ENCODE peak calls at places on chromosome 3, in five cellular contexts. One of them, this sample, is unnamed.

GRCh38 chr3:173397161-173398110 is at the start of gene NLGN1:
- DNase-seq in GM04503: peak
- DNase-seq in stimulated activated CD4-positive, alpha-beta T cell treated with anti-CD3 and anti-CD28 coated beads, Interleukin-4, amount 100 ng/mL, for 1 hour: no peak
- DNase-seq in NCI-H526 treated with DMSO at 0.1 percent for 48 hours: peak
- DNase-seq in substantia nigra: peak
- DNase-seq in this sample: peak

GRCh38 chr3:99250272-99250671 is 348.8 kb upstream of the DCBLD2 start:
- DNase-seq in GM04503: no peak
- DNase-seq in stimulated activated CD4-positive, alpha-beta T cell treated with anti-CD3 and anti-CD28 coated beads, Interleukin-4, amount 100 ng/mL, for 1 hour: no peak
- DNase-seq in NCI-H526 treated with DMSO at 0.1 percent for 48 hours: no peak
- DNase-seq in substantia nigra: no peak
- DNase-seq in this sample: no peak

GRCh38 chr3:129435367-129435766 is 4.4 kb downstream of the MBD4 start:
- DNase-seq in GM04503: no peak
- DNase-seq in stimulated activated CD4-positive, alpha-beta T cell treated with anti-CD3 and anti-CD28 coated beads, Interleukin-4, amount 100 ng/mL, for 1 hour: no peak
- DNase-seq in NCI-H526 treated with DMSO at 0.1 percent for 48 hours: no peak
- DNase-seq in substantia nigra: no peak
- DNase-seq in this sample: no peak

GRCh38 chr3:38454179-38454883 is 641 bp downstream of the ACVR2B start:
- DNase-seq in GM04503: no peak
- DNase-seq in stimulated activated CD4-positive, alpha-beta T cell treated with anti-CD3 and anti-CD28 coated beads, Interleukin-4, amount 100 ng/mL, for 1 hour: peak
- DNase-seq in NCI-H526 treated with DMSO at 0.1 percent for 48 hours: no peak
- DNase-seq in substantia nigra: no peak
- DNase-seq in this sample: no peak

GRCh38 chr3:192825657-192826200 is 91.9 kb downstream of the MB21D2 start:
- DNase-seq in GM04503: no peak
- DNase-seq in stimulated activated CD4-positive, alpha-beta T cell treated with anti-CD3 and anti-CD28 coated beads, Interleukin-4, amount 100 ng/mL, for 1 hour: no peak
- DNase-seq in NCI-H526 treated with DMSO at 0.1 percent for 48 hours: no peak
- DNase-seq in substantia nigra: no peak
- DNase-seq in this sample: no peak

GRCh38 chr3:149174901-149175300 is 45.5 kb downstream of the HPS3 start:
- DNase-seq in GM04503: no peak
- DNase-seq in stimulated activated CD4-positive, alpha-beta T cell treated with anti-CD3 and anti-CD28 coated beads, Interleukin-4, amount 100 ng/mL, for 1 hour: no peak
- DNase-seq in NCI-H526 treated with DMSO at 0.1 percent for 48 hours: no peak
- DNase-seq in substantia nigra: no peak
- DNase-seq in this sample: peak

GRCh38 chr3:50297896-50298725 is 1.1 kb downstream of the HYAL3 start:
- DNase-seq in GM04503: no peak
- DNase-seq in stimulated activated CD4-positive, alpha-beta T cell treated with anti-CD3 and anti-CD28 coated beads, Interleukin-4, amount 100 ng/mL, for 1 hour: no peak
- DNase-seq in NCI-H526 treated with DMSO at 0.1 percent for 48 hours: no peak
- DNase-seq in substantia nigra: no peak
- DNase-seq in this sample: no peak

GRCh38 chr3:46258525-46258924 is 16.3 kb downstream of the CCR3 start:
- DNase-seq in GM04503: no peak
- DNase-seq in stimulated activated CD4-positive, alpha-beta T cell treated with anti-CD3 and anti-CD28 coated beads, Interleukin-4, amount 100 ng/mL, for 1 hour: no peak
- DNase-seq in NCI-H526 treated with DMSO at 0.1 percent for 48 hours: no peak
- DNase-seq in substantia nigra: no peak
- DNase-seq in this sample: no peak

GRCh38 chr3:87082806-87083440 is 92.0 kb upstream of the VGLL3 start:
- DNase-seq in GM04503: peak
- DNase-seq in stimulated activated CD4-positive, alpha-beta T cell treated with anti-CD3 and anti-CD28 coated beads, Interleukin-4, amount 100 ng/mL, for 1 hour: no peak
- DNase-seq in NCI-H526 treated with DMSO at 0.1 percent for 48 hours: peak
- DNase-seq in substantia nigra: no peak
- DNase-seq in this sample: no peak

GRCh38 chr3:56799251-56799882 is 2.4 kb downstream of the ARHGEF3 start:
- DNase-seq in GM04503: no peak
- DNase-seq in stimulated activated CD4-positive, alpha-beta T cell treated with anti-CD3 and anti-CD28 coated beads, Interleukin-4, amount 100 ng/mL, for 1 hour: no peak
- DNase-seq in NCI-H526 treated with DMSO at 0.1 percent for 48 hours: peak
- DNase-seq in substantia nigra: no peak
- DNase-seq in this sample: no peak

GRCh38 chr3:167066977-167067843 is 312.9 kb downstream of the ZBBX start:
- DNase-seq in GM04503: no peak
- DNase-seq in stimulated activated CD4-positive, alpha-beta T cell treated with anti-CD3 and anti-CD28 coated beads, Interleukin-4, amount 100 ng/mL, for 1 hour: no peak
- DNase-seq in NCI-H526 treated with DMSO at 0.1 percent for 48 hours: no peak
- DNase-seq in substantia nigra: no peak
- DNase-seq in this sample: no peak

GRCh38 chr3:51944541-51945021 is 2.4 kb downstream of the PARP3 start:
- DNase-seq in GM04503: no peak
- DNase-seq in stimulated activated CD4-positive, alpha-beta T cell treated with anti-CD3 and anti-CD28 coated beads, Interleukin-4, amount 100 ng/mL, for 1 hour: no peak
- DNase-seq in NCI-H526 treated with DMSO at 0.1 percent for 48 hours: no peak
- DNase-seq in substantia nigra: no peak
- DNase-seq in this sample: no peak